ENCODE peak calls at places on chromosomes 7 and 10, in six cellular contexts. C is tibial nerve, A is prostate gland, Q is body of pancreas, G is suprapubic skin, P is left ventricle myocardium inferior. R is an unnamed sample.

GRCh38 chr7:36165059-36165458 is 12.0 kb downstream of the EEPD1 start:
- DNase-seq in G (no peak), C (no peak), Q (no peak), A (no peak), P (no peak), R (no peak)

GRCh38 chr7:48511021-48511579 is 339.8 kb downstream of the ABCA13 start:
- DNase-seq in G (no peak), C (no peak), P (no peak), Q (no peak), A (no peak), R (no peak)

GRCh38 chr7:6636741-6637543 is at the start of gene ZNF316:
- DNase-seq in A (peak), G (no peak), Q (peak), P (peak), C (peak), R (peak)

GRCh38 chr7:54985405-54986360 is 33.1 kb upstream of the EGFR start:
- DNase-seq in C (no peak), G (no peak), P (no peak), A (no peak), Q (no peak), R (no peak)

GRCh38 chr10:83545901-83546391 is 593.4 kb upstream of the GHITM start:
- DNase-seq in G (no peak), A (no peak), C (no peak), Q (peak), P (peak), R (no peak)

GRCh38 chr10:42871823-42872222 is 89.2 kb downstream of the BMS1 start:
- DNase-seq in G (no peak), C (no peak), P (no peak), Q (no peak), A (no peak), R (no peak)

GRCh38 chr7:47336178-47337020 is 245.5 kb downstream of the TNS3 start:
- DNase-seq in C (no peak), P (peak), Q (peak), A (peak), G (no peak), R (no peak)

GRCh38 chr7:114988755-114989154 is 66.9 kb downstream of the MDFIC start:
- DNase-seq in P (peak), Q (no peak), A (no peak), C (peak), G (no peak), R (peak)

GRCh38 chr7:98745722-98746318 is 124.0 kb downstream of the TMEM130 start:
- DNase-seq in C (peak), A (peak), G (no peak), Q (peak), P (peak), R (peak)

GRCh38 chr7:77238703-77239136 is 39.1 kb upstream of the FGL2 start:
- DNase-seq in A (no peak), C (no peak), Q (no peak), G (no peak), P (no peak), R (no peak)

GRCh38 chr10:77926566-77927342 is at the start of gene DLG5:
- DNase-seq in A (peak), C (peak), G (peak), Q (peak), P (peak), R (peak)

GRCh38 chr10:88991161-88991899 is 732 bp downstream of the FAS start:
- DNase-seq in G (peak), C (peak), P (peak), A (peak), Q (peak), R (peak)

GRCh38 chr7:149794665-149795064 is 21.3 kb upstream of the ZNF467 start:
- DNase-seq in A (no peak), G (no peak), Q (no peak), C (no peak), P (no peak), R (no peak)

GRCh38 chr7:21261627-21262564 is 166.0 kb upstream of the SP4 start:
- DNase-seq in Q (peak), G (no peak), A (no peak), P (no peak), C (no peak), R (peak)

GRCh38 chr10:103276941-103277712 is at the start of gene INA:
- DNase-seq in P (no peak), A (no peak), G (no peak), C (no peak), Q (no peak), R (no peak)

GRCh38 chr10:90352288-90352687 is 505.6 kb downstream of the HTR7 start:
- DNase-seq in P (no peak), Q (no peak), C (no peak), A (no peak), G (no peak), R (no peak)

GRCh38 chr10:91689731-91690168 is 56.9 kb upstream of the PPP1R3C start:
- DNase-seq in P (peak), A (no peak), G (no peak), C (peak), Q (no peak), R (no peak)

GRCh38 chr7:150660939-150661613 is 24.4 kb upstream of the GIMAP2 start:
- DNase-seq in P (no peak), G (no peak), C (no peak), Q (no peak), A (no peak), R (no peak)

GRCh38 chr10:122374859-122375721 is 582 bp downstream of the PLEKHA1 start:
- DNase-seq in G (peak), Q (peak), A (peak), P (peak), C (peak), R (peak)

GRCh38 chr10:122373713-122374112 is 795 bp upstream of the PLEKHA1 start:
- DNase-seq in Q (peak), G (no peak), C (no peak), P (no peak), A (peak), R (peak)

GRCh38 chr10:122375761-122376160 is 1.3 kb downstream of the PLEKHA1 start:
- DNase-seq in P (no peak), A (no peak), C (no peak), G (no peak), Q (no peak), R (no peak)

GRCh38 chr10:122374246-122374858 is at the start of gene PLEKHA1:
- DNase-seq in P (peak), Q (peak), C (peak), G (peak), A (peak), R (peak)

GRCh38 chr10:122373108-122373507 is 1.4 kb upstream of the PLEKHA1 start:
- DNase-seq in Q (no peak), C (no peak), P (no peak), G (no peak), A (no peak), R (no peak)
- H3K27ac ChIP-seq in Q (no peak), C (peak), P (peak), G (peak), A (peak), R (peak)

GRCh38 chr7:15507708-15508107 is 54.1 kb downstream of the AGMO start:
- DNase-seq in P (no peak), C (no peak), Q (no peak), A (no peak), G (no peak), R (no peak)

GRCh38 chr7:15505761-15506160 is 56.1 kb downstream of the AGMO start:
- DNase-seq in Q (no peak), A (no peak), C (no peak), P (no peak), G (no peak), R (no peak)

GRCh38 chr7:15504376-15504775 is 57.4 kb downstream of the AGMO start:
- DNase-seq in A (no peak), G (no peak), P (no peak), Q (no peak), C (no peak), R (no peak)

GRCh38 chr7:15508258-15508657 is 53.6 kb downstream of the AGMO start:
- DNase-seq in C (no peak), Q (no peak), A (no peak), P (no peak), G (no peak), R (no peak)

GRCh38 chr7:15507235-15507634 is 54.6 kb downstream of the AGMO start:
- DNase-seq in A (no peak), C (no peak), P (no peak), G (no peak), Q (no peak), R (no peak)
- H3K27ac ChIP-seq in A (no peak), C (no peak), P (peak), G (no peak), Q (no peak), R (no peak)

GRCh38 chr10:29703276-29703675 is 68.5 kb upstream of the SVIL start:
- DNase-seq in P (no peak), C (no peak), A (no peak), G (no peak), Q (no peak), R (no peak)
- H3K27ac ChIP-seq in P (no peak), C (no peak), A (no peak), G (peak), Q (no peak), R (peak)

GRCh38 chr7:120023494-120024167 is 249.3 kb upstream of the KCND2 start:
- DNase-seq in A (no peak), C (no peak), P (no peak), Q (no peak), G (no peak), R (no peak)
- H3K27ac ChIP-seq in A (no peak), C (no peak), P (no peak), Q (no peak), G (no peak), R (no peak)

GRCh38 chr7:94700926-94701554 is 45.1 kb upstream of the SGCE start:
- DNase-seq in G (no peak), C (no peak), P (no peak), Q (no peak), A (no peak), R (no peak)
- H3K27ac ChIP-seq in G (no peak), C (no peak), P (no peak), Q (peak), A (no peak), R (no peak)

GRCh38 chr7:44980393-44981034 is 1.7 kb upstream of the MYO1G start:
- DNase-seq in A (no peak), G (peak), Q (no peak), C (peak), P (no peak), R (no peak)
- H3K27ac ChIP-seq in A (no peak), G (peak), Q (peak), C (peak), P (peak), R (peak)

GRCh38 chr7:133681529-133681928 is 428.7 kb downstream of the EXOC4 start:
- DNase-seq in Q (no peak), A (no peak), G (no peak), P (no peak), C (no peak), R (no peak)
- H3K27ac ChIP-seq in Q (no peak), A (no peak), G (no peak), P (no peak), C (no peak), R (no peak)

DNA sequence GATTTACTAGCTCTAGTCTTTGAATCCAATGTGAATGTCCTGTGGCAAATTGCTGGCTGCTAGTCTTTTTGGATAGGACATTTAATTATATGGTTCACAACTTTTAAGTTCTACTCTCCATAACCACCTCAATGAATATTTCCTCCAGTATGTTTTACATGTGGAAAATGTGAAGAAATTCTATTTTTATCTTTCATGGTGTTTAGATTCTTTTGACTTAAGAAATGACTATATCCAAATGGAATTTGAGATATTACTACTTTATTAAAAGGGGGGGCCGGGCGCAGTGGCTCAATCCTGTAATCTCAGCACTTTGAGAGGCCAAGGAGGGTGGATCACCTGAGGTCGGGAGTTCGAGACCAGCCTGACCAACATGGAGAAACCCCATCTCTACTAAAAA is 202.0 kb downstream of the ARL4A start:
- DNase-seq in C (no peak), G (no peak), P (no peak), Q (no peak), A (no peak), R (no peak)
- H3K27ac ChIP-seq in C (no peak), G (no peak), P (no peak), Q (no peak), A (no peak), R (no peak)

R was measured in transverse colon.